ENCODE peak calls at places on chromosomes 11 and 22, in four cellular contexts. K is stimulated activated CD4-positive, alpha-beta T cell treated with anti-CD3 and anti-CD28 coated beads, Interleukin-1b, Interleukin-23, amount 100 ng/mL, for 24 hours; J is GM12865; E is M059J. Q is an unnamed sample.

GRCh38 chr11:128095459-128096096 is 491.8 kb downstream of the ETS1 start:
- DNase-seq in K (no peak), E (peak), J (no peak), Q (no peak)

GRCh38 chr11:27242591-27242990 is 120.4 kb downstream of the CCDC34 start:
- DNase-seq in K (no peak), E (peak), J (no peak), Q (no peak)

GRCh38 chr11:118928870-118929495 is 3.3 kb upstream of the BCL9L start:
- DNase-seq in J (no peak), K (no peak), E (peak), Q (peak)

GRCh38 chr11:35206616-35207015 is 67.6 kb downstream of the CD44 start:
- DNase-seq in K (no peak), E (no peak), J (no peak), Q (no peak)

GRCh38 chr11:108758458-108758857 is 93.6 kb downstream of the DDX10 start:
- DNase-seq in K (no peak), J (no peak), E (no peak), Q (no peak)

GRCh38 chr22:46891382-46891951 is 129.0 kb downstream of the TBC1D22A start:
- DNase-seq in J (no peak), E (no peak), K (no peak), Q (no peak)

GRCh38 chr11:10488121-10488580 is 33.1 kb downstream of the AMPD3 start:
- DNase-seq in E (peak), K (no peak), J (peak), Q (no peak)

GRCh38 chr11:76207642-76208378 is 1.5 kb upstream of the WNT11 start:
- DNase-seq in K (peak), J (peak), E (peak), Q (peak)

GRCh38 chr11:65423516-65424199 is 1.1 kb downstream of the NEAT1 start:
- DNase-seq in J (peak), E (peak), K (no peak), Q (peak)

GRCh38 chr11:42161886-42162285 is 702.4 kb upstream of the LRRC4C start:
- DNase-seq in K (no peak), E (peak), J (no peak), Q (no peak)